ENCODE peak calls at places on chromosomes 6 and 20, in five cellular contexts. V, L, D, J and G are unnamed samples.

GRCh38 chr6:149303468-149303867 is 14.0 kb upstream of the TAB2 start:
- DNase-seq in J (no peak), D (no peak), L (no peak), V (no peak), G (no peak)

GRCh38 chr6:169042061-169042460 is 211.6 kb downstream of the THBS2 start:
- DNase-seq in J (no peak), V (no peak), D (no peak), L (no peak), G (no peak)

GRCh38 chr20:2799688-2800589 is 488 bp downstream of the CPXM1 start:
- DNase-seq in V (no peak), L (no peak), J (peak), D (no peak), G (no peak)

GRCh38 chr20:62602550-62602949 is 39.8 kb upstream of the SLCO4A1 start:
- DNase-seq in J (peak), D (peak), L (no peak), V (no peak), G (no peak)

GRCh38 chr6:155524249-155524651 is 68.6 kb upstream of the NOX3 start:
- DNase-seq in D (no peak), V (no peak), J (no peak), L (no peak), G (no peak)

GRCh38 chr20:63255911-63256704 is 1.8 kb upstream of the NKAIN4 start:
- DNase-seq in L (no peak), D (no peak), J (no peak), V (no peak), G (no peak)

GRCh38 chr20:22453244-22454080 is 130.9 kb downstream of the FOXA2 start:
- DNase-seq in D (peak), V (no peak), L (no peak), J (no peak), G (no peak)

GRCh38 chr6:88891135-88891845 is 72.1 kb downstream of the RNGTT start:
- DNase-seq in J (no peak), D (no peak), V (no peak), L (no peak), G (no peak)

GRCh38 chr6:53032853-53033252 is 32.4 kb upstream of the FBXO9 start:
- DNase-seq in V (no peak), D (no peak), J (no peak), L (no peak), G (no peak)

GRCh38 chr6:25898289-25898977 is 24.4 kb upstream of the SLC17A3 start:
- DNase-seq in D (no peak), J (no peak), L (no peak), V (no peak), G (no peak)

GRCh38 chr20:35271904-35272303 is 6.0 kb downstream of the MMP24OS start:
- DNase-seq in V (no peak), D (no peak), L (no peak), J (no peak), G (no peak)

GRCh38 chr6:166168616-166169548 is 1.2 kb upstream of the TBXT start:
- DNase-seq in V (no peak), D (no peak), J (no peak), L (no peak), G (no peak)

GRCh38 chr6:72783667-72784066 is 161.8 kb downstream of the KCNQ5 start:
- DNase-seq in V (no peak), J (no peak), D (no peak), L (no peak), G (no peak)

GRCh38 chr6:29255530-29255929 is 46.0 kb upstream of the OR14J1 start:
- DNase-seq in V (no peak), J (no peak), D (no peak), L (no peak), G (no peak)

GRCh38 chr20:59976196-59976847 is 18.1 kb downstream of the CDH26 start:
- DNase-seq in D (no peak), V (no peak), J (no peak), L (no peak), G (no peak)

GRCh38 chr6:148514091-148514850 is 171.6 kb downstream of the SASH1 start:
- DNase-seq in J (no peak), L (no peak), V (no peak), D (no peak), G (no peak)

GRCh38 chr6:144993870-144994269 is 708.7 kb downstream of the UTRN start:
- DNase-seq in L (no peak), V (no peak), J (no peak), D (no peak), G (no peak)

DNA sequence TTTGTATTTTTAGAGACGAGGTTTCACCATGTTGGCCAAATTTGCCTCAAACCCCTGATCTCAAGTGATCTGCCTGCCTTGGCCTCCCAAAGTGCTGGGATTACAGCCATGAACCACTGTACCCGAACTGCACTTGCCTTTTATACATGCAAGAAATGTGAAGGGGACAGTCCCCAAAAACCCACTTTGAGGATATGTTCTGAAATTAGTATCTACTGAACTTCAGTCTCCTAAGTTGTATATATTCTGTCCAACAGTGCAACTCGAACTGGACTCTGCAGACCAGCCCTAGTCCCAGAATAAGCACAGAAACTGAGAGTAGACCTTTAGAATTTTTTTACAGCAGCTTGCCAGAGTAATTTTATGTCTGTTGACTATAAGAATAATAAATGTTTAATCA is 28.5 kb downstream of the BACH2 start:
- DNase-seq in J (no peak), L (no peak), V (no peak), D (no peak), G (no peak)
- H3K4me3 ChIP-seq in J (no peak), L (no peak), V (no peak), D (no peak), G (no peak)

GRCh38 chr20:13221313-13221672 is 219 bp downstream of the ISM1 start:
- DNase-seq in L (no peak), J (no peak), D (no peak), V (no peak), G (no peak)

GRCh38 chr20:13220857-13221297 is at the start of gene ISM1:
- DNase-seq in J (no peak), D (no peak), L (peak), V (peak), G (no peak)

GRCh38 chr20:13222319-13222716 is 1.2 kb downstream of the ISM1 start:
- DNase-seq in J (no peak), L (no peak), V (no peak), D (no peak), G (no peak)

GRCh38 chr20:13220194-13220856 is 749 bp upstream of the ISM1 start:
- DNase-seq in L (peak), J (no peak), V (peak), D (peak), G (no peak)

DNA sequence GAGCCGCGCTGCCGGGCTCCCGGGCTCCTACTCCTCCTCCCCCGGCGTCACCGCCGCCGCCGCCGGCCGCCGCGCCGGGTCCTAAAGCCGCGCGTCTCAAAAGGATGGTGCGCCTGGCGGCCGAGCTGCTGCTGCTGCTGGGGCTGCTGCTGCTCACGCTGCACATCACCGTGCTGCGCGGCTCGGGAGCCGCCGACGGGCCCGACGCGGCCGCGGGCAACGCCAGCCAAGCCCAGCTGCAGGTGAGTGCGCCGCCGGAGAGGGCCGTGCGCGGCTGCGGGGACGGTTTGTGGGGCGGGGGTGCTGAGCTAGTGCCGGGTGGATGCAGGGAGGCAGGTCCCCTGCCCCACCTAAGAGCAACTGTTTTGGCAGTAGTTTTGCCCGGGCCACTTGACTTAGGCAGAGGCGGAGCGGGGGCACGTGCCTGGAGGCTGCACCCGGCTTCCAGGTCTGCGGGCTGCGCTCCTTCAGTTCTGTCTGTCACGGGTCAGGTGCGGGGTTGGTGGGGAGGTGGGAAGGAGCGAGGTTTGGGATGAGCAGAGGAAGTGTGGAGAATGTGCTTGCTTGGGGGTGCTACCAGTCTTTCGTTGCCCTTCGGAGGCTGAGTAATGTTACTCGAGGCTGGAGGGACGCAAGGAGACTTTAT is 722 bp downstream of the ISM1 start:
- DNase-seq in J (no peak), V (peak), L (peak), D (peak), G (peak)
- H3K4me3 ChIP-seq in J (peak), V (peak), L (peak), D (peak), G (peak)

GRCh38 chr20:48197034-48197433 is 411.8 kb upstream of the SULF2 start:
- DNase-seq in V (no peak), J (no peak), D (no peak), L (no peak), G (no peak)
- H3K4me3 ChIP-seq in V (no peak), J (no peak), D (no peak), L (no peak), G (no peak)

GRCh38 chr6:81753709-81754678 is 1.5 kb upstream of the TENT5A start:
- DNase-seq in D (peak), V (peak), L (peak), J (peak), G (no peak)
- H3K4me3 ChIP-seq in D (peak), V (peak), L (peak), J (peak), G (peak)